ENCODE peak calls at places on chromosomes 13 and 19, in nine cellular contexts. E is activated T-cell treated with anti-CD3 and anti-CD28 coated beads, Interleukin-2, amount 50 U/mL, for 4 hours; H is ovary; U is activated CD4-positive, alpha-beta T cell treated with anti-CD3 and anti-CD28 coated beads for 1 hour; P is GM10248; M is lower leg skin; K is A172; N is endothelial cell; D is spleen. X is an unnamed sample.
A peak's percentile ranks its signal among the peaks of the same experiment; 100 is the strongest.

GRCh38 chr19:41031926-41032325 is 40.8 kb downstream of the CYP2B6 start:
- DNase-seq in D (no peak), K (no peak), P (no peak), E (no peak), N (no peak), H (no peak), M (no peak), U (no peak), X (no peak)

GRCh38 chr13:83248751-83249150 is 633.5 kb downstream of the SLITRK1 start:
- DNase-seq in D (no peak), P (no peak), N (no peak), U (no peak), E (no peak), M (no peak), H (no peak), K (no peak), X (no peak)

GRCh38 chr19:50558039-50558438 is 10.2 kb downstream of the LRRC4B start:
- DNase-seq in N (no peak), D (no peak), H (no peak), E (no peak), U (no peak), M (no peak), K (no peak), P (no peak), X (no peak)

GRCh38 chr13:30487075-30487470 is 21.3 kb upstream of the HMGB1 start:
- DNase-seq in U (no peak), K (no peak), N (no peak), D (no peak), E (no peak), M (no peak), H (no peak), P (no peak), X (no peak)

GRCh38 chr19:3097442-3097871 is 3.3 kb downstream of the GNA11 start:
- DNase-seq in P (no peak), K (no peak), D (peak; percentile 69), H (peak; percentile 23), U (no peak), M (no peak), N (no peak), E (no peak), X (no peak)

GRCh38 chr13:71867101-71867814 is at the start of gene DACH1:
- DNase-seq in M (no peak), K (peak; percentile 37), D (peak; percentile 76), N (peak; percentile 64), P (peak; percentile 38), H (no peak), U (no peak), E (no peak), X (peak; percentile 48)

GRCh38 chr19:13849991-13850909 is 26.7 kb upstream of the NANOS3 start:
- DNase-seq in U (peak; percentile 54), K (peak; percentile 66), P (peak; percentile 70), N (peak; percentile 81), M (peak; percentile 73), H (peak; percentile 92), D (peak; percentile 92), E (peak; percentile 53), X (peak; percentile 79)

GRCh38 chr19:58409010-58409790 is 751 bp downstream of the ZNF584 start:
- DNase-seq in U (no peak), N (peak; percentile 21), K (peak; percentile 47), E (no peak), D (no peak), P (no peak), M (no peak), H (peak; percentile 61), X (no peak)

GRCh38 chr19:991932-992669 is 8.0 kb downstream of the WDR18 start:
- DNase-seq in U (no peak), M (no peak), K (no peak), P (no peak), E (no peak), N (no peak), D (no peak), H (no peak), X (no peak)

GRCh38 chr19:4724252-4724514 is 541 bp upstream of the DPP9 start:
- DNase-seq in H (peak; percentile 58), D (no peak), M (no peak), U (no peak), E (no peak), K (no peak), N (no peak), P (no peak), X (no peak)

GRCh38 chr13:26050568-26051230 is 1.1 kb downstream of the SHISA2 start:
- DNase-seq in M (no peak), E (no peak), P (no peak), K (no peak), U (no peak), D (no peak), H (no peak), N (peak; percentile 52), X (no peak)

GRCh38 chr13:59700281-59700680 is 463.4 kb downstream of the DIAPH3 start:
- DNase-seq in H (no peak), N (no peak), D (no peak), E (no peak), U (no peak), K (peak; percentile 2), P (no peak), M (no peak), X (no peak)

GRCh38 chr19:1482361-1483066 is 3.5 kb upstream of the C19orf25 start:
- DNase-seq in D (no peak), H (no peak), N (no peak), U (no peak), M (no peak), P (no peak), K (no peak), E (no peak), X (no peak)